ENCODE peak calls at places on chromosome 6, in nine cellular contexts. I, N, H, K, U, P, W, O and D are unnamed samples.

GRCh38 chr6:37311666-37312473 is 41.9 kb upstream of the RNF8 start:
- DNase-seq in I (no peak), N (no peak), H (no peak), K (no peak), U (no peak), P (peak), W (no peak), O (peak), D (no peak)

GRCh38 chr6:100257661-100258395 is 206.9 kb downstream of the SIM1 start:
- DNase-seq in I (no peak), N (no peak), H (no peak), K (peak), U (no peak), P (peak), W (no peak), O (peak), D (peak)

GRCh38 chr6:136123464-136123863 is 126.6 kb downstream of the MTFR2 start:
- DNase-seq in I (no peak), N (no peak), H (no peak), K (no peak), U (no peak), P (no peak), W (no peak), O (peak), D (no peak)

GRCh38 chr6:31737315-31738047 is 1.2 kb upstream of the CLIC1 start:
- DNase-seq in I (no peak), N (peak), H (no peak), K (no peak), U (no peak), P (peak), W (no peak), O (peak), D (peak)

GRCh38 chr6:36717231-36717825 is 19.7 kb downstream of the RAB44 start:
- DNase-seq in I (no peak), N (no peak), H (no peak), K (no peak), U (no peak), P (no peak), W (no peak), O (no peak), D (no peak)

GRCh38 chr6:154566866-154567265 is 56.4 kb upstream of the CNKSR3 start:
- DNase-seq in I (no peak), N (no peak), H (no peak), K (no peak), U (no peak), P (no peak), W (no peak), O (no peak), D (no peak)

GRCh38 chr6:33607126-33607783 is 13.9 kb upstream of the ITPR3 start:
- DNase-seq in I (no peak), N (no peak), H (no peak), K (no peak), U (no peak), P (no peak), W (no peak), O (no peak), D (peak)

GRCh38 chr6:166825553-166826145 is 130.7 kb downstream of the RNASET2 start:
- DNase-seq in I (no peak), N (no peak), H (no peak), K (no peak), U (no peak), P (no peak), W (no peak), O (peak), D (no peak)

GRCh38 chr6:165676435-165677068 is 13.5 kb upstream of the PDE10A start:
- DNase-seq in I (no peak), N (no peak), H (no peak), K (no peak), U (no peak), P (no peak), W (no peak), O (peak), D (no peak)

GRCh38 chr6:46688966-46689335 is 1.3 kb downstream of the TDRD6 start:
- DNase-seq in I (no peak), N (no peak), H (no peak), K (no peak), U (no peak), P (no peak), W (no peak), O (no peak), D (no peak)

GRCh38 chr6:1442929-1443328 is 53.6 kb downstream of the FOXF2 start:
- DNase-seq in I (no peak), N (no peak), H (no peak), K (no peak), U (no peak), P (no peak), W (no peak), O (no peak), D (no peak)

GRCh38 chr6:85476532-85476931 is 26.6 kb downstream of the NT5E start:
- DNase-seq in I (no peak), N (no peak), H (no peak), K (no peak), U (no peak), P (no peak), W (no peak), O (no peak), D (no peak)

GRCh38 chr6:108168980-108169800 is 3.4 kb downstream of the NR2E1 start:
- DNase-seq in I (no peak), N (no peak), H (no peak), K (no peak), U (no peak), P (no peak), W (no peak), O (no peak), D (peak)

GRCh38 chr6:138795809-138796469 is at the start of gene ECT2L:
- DNase-seq in I (no peak), N (no peak), H (no peak), K (no peak), U (no peak), P (no peak), W (no peak), O (peak), D (peak)

GRCh38 chr6:53188840-53189232 is 40.2 kb upstream of the GCM1 start:
- DNase-seq in I (no peak), N (no peak), H (no peak), K (no peak), U (no peak), P (no peak), W (no peak), O (no peak), D (no peak)

GRCh38 chr6:52735071-52735470 is 28.2 kb downstream of the GSTA2 start:
- DNase-seq in I (no peak), N (no peak), H (no peak), K (no peak), U (no peak), P (no peak), W (no peak), O (no peak), D (no peak)

GRCh38 chr6:158717341-158718328 is 67.8 kb downstream of the SYTL3 start:
- DNase-seq in I (no peak), N (no peak), H (no peak), K (no peak), U (peak), P (no peak), W (no peak), O (no peak), D (no peak)

GRCh38 chr6:43970913-43971775 is 156.1 kb downstream of the MRPL14 start:
- DNase-seq in I (no peak), N (no peak), H (no peak), K (no peak), U (no peak), P (no peak), W (no peak), O (no peak), D (no peak)

GRCh38 chr6:135913785-135914184 is 62.3 kb downstream of the PDE7B start:
- DNase-seq in I (no peak), N (no peak), H (no peak), K (no peak), U (no peak), P (no peak), W (no peak), O (no peak), D (no peak)

GRCh38 chr6:125797934-125798444 is 7.2 kb downstream of the NCOA7 start:
- DNase-seq in I (no peak), N (no peak), H (no peak), K (no peak), U (no peak), P (no peak), W (no peak), O (no peak), D (no peak)

GRCh38 chr6:93282521-93283031 is 136.8 kb downstream of the EPHA7 start:
- DNase-seq in I (no peak), N (no peak), H (no peak), K (no peak), U (no peak), P (no peak), W (no peak), O (no peak), D (no peak)

GRCh38 chr6:34143884-34144580 is 1.9 kb downstream of the GRM4 start:
- DNase-seq in I (peak), N (peak), H (peak), K (peak), U (no peak), P (no peak), W (no peak), O (peak), D (peak)

GRCh38 chr6:45209762-45210161 is 118.4 kb upstream of the RUNX2 start:
- DNase-seq in I (no peak), N (no peak), H (no peak), K (no peak), U (no peak), P (no peak), W (no peak), O (no peak), D (no peak)

GRCh38 chr6:154508573-154509375 is 1.7 kb downstream of the CNKSR3 start:
- DNase-seq in I (no peak), N (peak), H (no peak), K (no peak), U (no peak), P (no peak), W (no peak), O (no peak), D (no peak)

GRCh38 chr6:135182120-135182992 is 1.2 kb downstream of the MYB start:
- DNase-seq in I (no peak), N (peak), H (no peak), K (no peak), U (peak), P (peak), W (no peak), O (peak), D (peak)

GRCh38 chr6:52551483-52552277 is 25.2 kb downstream of the TRAM2 start:
- DNase-seq in I (no peak), N (peak), H (no peak), K (no peak), U (no peak), P (no peak), W (no peak), O (peak), D (peak)

GRCh38 chr6:41581381-41581991 is 35.3 kb downstream of the FOXP4 start:
- DNase-seq in I (no peak), N (no peak), H (no peak), K (no peak), U (no peak), P (peak), W (no peak), O (peak), D (no peak)

GRCh38 chr6:116530436-116530835 is 15.0 kb downstream of the TRAPPC3L start:
- DNase-seq in I (no peak), N (peak), H (no peak), K (no peak), U (no peak), P (no peak), W (no peak), O (no peak), D (no peak)

GRCh38 chr6:148990427-148990826 is 243.6 kb downstream of the UST start:
- DNase-seq in I (no peak), N (no peak), H (no peak), K (no peak), U (no peak), P (no peak), W (no peak), O (no peak), D (no peak)

GRCh38 chr6:118735320-118735719 is 83.9 kb upstream of the CEP85L start:
- DNase-seq in I (no peak), N (no peak), H (no peak), K (no peak), U (no peak), P (no peak), W (no peak), O (peak), D (peak)

GRCh38 chr6:34362909-34363713 is 29.4 kb downstream of the NUDT3 start:
- DNase-seq in I (no peak), N (peak), H (no peak), K (no peak), U (no peak), P (peak), W (no peak), O (no peak), D (no peak)

GRCh38 chr6:159097256-159097655 is 52.5 kb upstream of the TAGAP start:
- DNase-seq in I (no peak), N (no peak), H (no peak), K (no peak), U (no peak), P (no peak), W (no peak), O (no peak), D (no peak)

GRCh38 chr6:168124921-168125320 is 45.9 kb upstream of the FRMD1 start:
- DNase-seq in I (no peak), N (no peak), H (no peak), K (no peak), U (no peak), P (no peak), W (no peak), O (no peak), D (no peak)

GRCh38 chr6:125511809-125512341 is 210.1 kb upstream of the HDDC2 start:
- DNase-seq in I (no peak), N (no peak), H (no peak), K (peak), U (no peak), P (no peak), W (no peak), O (peak), D (no peak)

GRCh38 chr6:73710470-73710869 is 14.5 kb downstream of the CD109 start:
- DNase-seq in I (no peak), N (no peak), H (no peak), K (no peak), U (no peak), P (no peak), W (no peak), O (peak), D (no peak)